ENCODE peak calls at places on chromosome 7, in seven cellular contexts. C is GM03348; P is uterus; U is LNCaP clone FGC; M is mesendoderm; L is sciatic nerve; H is activated CD8-positive, alpha-beta T cell treated with anti-CD3 and anti-CD28 coated beads, Interleukin-2, amount 10 ng/mL, durations not matched to agents 7 days and 5 days. Y is an unnamed sample.

GRCh38 chr7:96695581-96695980 is 14.1 kb downstream of the SEM1 start:
- DNase-seq in C (no peak), P (no peak), U (no peak), M (no peak), L (no peak), H (no peak), Y (no peak)

GRCh38 chr7:47690902-47691558 is 109.1 kb upstream of the TNS3 start:
- DNase-seq in C (peak), P (no peak), U (no peak), M (no peak), L (no peak), H (no peak), Y (peak)

GRCh38 chr7:97845622-97846203 is 26.5 kb downstream of the ASNS start:
- DNase-seq in C (peak), P (no peak), U (no peak), M (peak), L (no peak), H (peak), Y (no peak)

GRCh38 chr7:44965441-44965903 is 13.3 kb downstream of the MYO1G start:
- DNase-seq in C (no peak), P (no peak), U (no peak), M (no peak), L (peak), H (no peak), Y (peak)

GRCh38 chr7:38539477-38540081 is 91.6 kb downstream of the AMPH start:
- DNase-seq in C (no peak), P (no peak), U (no peak), M (no peak), L (no peak), H (no peak), Y (no peak)

GRCh38 chr7:39271386-39271785 is 293.7 kb downstream of the POU6F2 start:
- DNase-seq in C (no peak), P (peak), U (peak), M (peak), L (peak), H (no peak), Y (no peak)

GRCh38 chr7:98221611-98222532 is 10.6 kb downstream of the BHLHA15 start:
- DNase-seq in C (no peak), P (no peak), U (no peak), M (no peak), L (no peak), H (no peak), Y (no peak)

GRCh38 chr7:94041529-94041928 is 37.4 kb upstream of the BET1 start:
- DNase-seq in C (no peak), P (no peak), U (no peak), M (no peak), L (no peak), H (no peak), Y (no peak)

GRCh38 chr7:46291064-46291463 is 370.0 kb upstream of the IGFBP3 start:
- DNase-seq in C (peak), P (no peak), U (no peak), M (no peak), L (no peak), H (no peak), Y (no peak)

GRCh38 chr7:92421676-92422435 is 25.4 kb upstream of the GATAD1 start:
- DNase-seq in C (no peak), P (no peak), U (peak), M (peak), L (no peak), H (no peak), Y (no peak)

GRCh38 chr7:44541876-44542610 is 913 bp upstream of the NPC1L1 start:
- DNase-seq in C (peak), P (no peak), U (no peak), M (no peak), L (no peak), H (no peak), Y (no peak)

GRCh38 chr7:108286290-108286904 is 156.2 kb upstream of the LAMB4 start:
- DNase-seq in C (no peak), P (no peak), U (no peak), M (no peak), L (no peak), H (no peak), Y (no peak)

GRCh38 chr7:74187915-74188675 is 13.9 kb downstream of the EIF4H start:
- DNase-seq in C (peak), P (no peak), U (no peak), M (no peak), L (no peak), H (no peak), Y (no peak)

GRCh38 chr7:138595454-138595853 is 105.7 kb downstream of the SVOPL start:
- DNase-seq in C (no peak), P (no peak), U (no peak), M (no peak), L (no peak), H (no peak), Y (no peak)

GRCh38 chr7:27767374-27767773 is 27.4 kb downstream of the TAX1BP1 start:
- DNase-seq in C (peak), P (no peak), U (no peak), M (no peak), L (no peak), H (no peak), Y (no peak)

GRCh38 chr7:51428226-51428887 is 111.7 kb upstream of the COBL start:
- DNase-seq in C (no peak), P (no peak), U (peak), M (peak), L (no peak), H (no peak), Y (peak)

GRCh38 chr7:108448777-108449576 is 7.3 kb downstream of the NRCAM start:
- DNase-seq in C (no peak), P (no peak), U (no peak), M (no peak), L (no peak), H (no peak), Y (no peak)

GRCh38 chr7:57203161-57203791 is 71.0 kb upstream of the ZNF479 start:
- DNase-seq in C (no peak), P (no peak), U (no peak), M (no peak), L (peak), H (no peak), Y (peak)

GRCh38 chr7:92784935-92785334 is 51.4 kb downstream of the CDK6 start:
- DNase-seq in C (no peak), P (no peak), U (no peak), M (no peak), L (no peak), H (no peak), Y (no peak)

Y was measured in mesenteric fat pad.